ENCODE peak calls at places on chromosomes 3 and 15, in six cellular contexts. P is HEK293T, A is psoas muscle, K is NCI-H1930, V is left colon, F is HL-60. E is an unnamed sample.

GRCh38 chr15:32918481-32919026 is 200.8 kb downstream of the GREM1 start:
- DNase-seq in A (no peak), K (no peak), V (no peak), F (no peak), P (no peak), E (peak)

GRCh38 chr15:96324192-96324895 is 6.2 kb upstream of the NR2F2 start:
- DNase-seq in F (no peak), P (no peak), K (no peak), A (no peak), V (no peak), E (peak)

GRCh38 chr3:12508316-12508715 is 24.0 kb downstream of the TSEN2 start:
- DNase-seq in A (no peak), K (no peak), P (no peak), V (no peak), F (no peak), E (no peak)

GRCh38 chr3:16583551-16583950 is 21.7 kb downstream of the DAZL start:
- DNase-seq in F (no peak), P (no peak), A (no peak), V (no peak), K (no peak), E (no peak)

GRCh38 chr3:146817705-146818104 is 212.6 kb upstream of the PLSCR5 start:
- DNase-seq in K (peak), A (no peak), V (no peak), F (no peak), P (no peak), E (no peak)

GRCh38 chr15:80970018-80970657 is 19.5 kb downstream of the MESD start:
- DNase-seq in V (no peak), F (peak), P (peak), K (peak), A (no peak), E (peak)

GRCh38 chr3:191246628-191247027 is 47.6 kb downstream of the OSTN start:
- DNase-seq in F (no peak), K (no peak), A (no peak), P (no peak), V (no peak), E (no peak)

GRCh38 chr15:49619226-49619625 is 1.4 kb downstream of the FAM227B start:
- DNase-seq in V (no peak), K (no peak), P (no peak), A (no peak), F (peak), E (no peak)

GRCh38 chr15:95013379-95013778 is 782.0 kb downstream of the MCTP2 start:
- DNase-seq in V (no peak), P (no peak), K (no peak), F (no peak), A (no peak), E (no peak)

GRCh38 chr3:118400886-118401285 is 633.8 kb downstream of the IGSF11 start:
- DNase-seq in F (no peak), P (no peak), A (no peak), K (no peak), V (no peak), E (no peak)

GRCh38 chr15:23039151-23039916 is at the start of gene TUBGCP5:
- DNase-seq in P (peak), F (peak), V (peak), A (peak), K (peak), E (peak)

GRCh38 chr3:41690766-41691563 is 270.9 kb downstream of the ULK4 start:
- DNase-seq in P (no peak), V (peak), A (no peak), K (no peak), F (no peak), E (no peak)

GRCh38 chr3:18234717-18235335 is 190.3 kb downstream of the SATB1 start:
- DNase-seq in V (no peak), F (no peak), P (no peak), A (no peak), K (no peak), E (no peak)

GRCh38 chr3:157502916-157503620 is at the start of gene VEPH1:
- DNase-seq in A (no peak), V (peak), P (no peak), F (no peak), K (no peak), E (no peak)

GRCh38 chr3:63029921-63030320 is 154.7 kb upstream of the CADPS start:
- DNase-seq in P (no peak), V (no peak), K (no peak), A (no peak), F (no peak), E (no peak)

GRCh38 chr15:100692671-100693070 is 90.3 kb downstream of the ASB7 start:
- DNase-seq in A (no peak), K (no peak), P (no peak), F (no peak), V (no peak), E (no peak)

GRCh38 chr3:102460579-102460978 is 25.8 kb downstream of the ZPLD1 start:
- DNase-seq in P (no peak), A (no peak), V (no peak), K (no peak), F (no peak), E (no peak)

GRCh38 chr15:31399544-31400171 is 73.0 kb downstream of the KLF13 start:
- DNase-seq in K (no peak), V (no peak), F (no peak), A (no peak), P (no peak), E (no peak)

GRCh38 chr15:100721758-100722550 is 119.6 kb downstream of the ASB7 start:
- DNase-seq in F (peak), V (peak), A (peak), P (no peak), K (no peak), E (peak)

GRCh38 chr3:187880438-187880837 is 135.2 kb upstream of the BCL6 start:
- DNase-seq in K (no peak), P (no peak), V (no peak), F (no peak), A (no peak), E (no peak)

GRCh38 chr3:47034868-47035489 is 55.5 kb downstream of the NBEAL2 start:
- DNase-seq in A (no peak), V (no peak), P (no peak), F (no peak), K (no peak), E (no peak)

GRCh38 chr3:45473841-45474240 is 85.5 kb downstream of the LARS2 start:
- DNase-seq in P (no peak), V (no peak), A (no peak), F (no peak), K (no peak), E (no peak)

GRCh38 chr3:101535221-101535620 is 22.2 kb upstream of the SENP7 start:
- DNase-seq in V (no peak), F (no peak), P (no peak), K (no peak), A (no peak), E (no peak)

GRCh38 chr3:11654166-11654565 is 10.5 kb upstream of the VGLL4 start:
- DNase-seq in A (no peak), F (no peak), V (no peak), P (no peak), K (no peak), E (no peak)

GRCh38 chr3:51718547-51719412 is 11.9 kb downstream of the GRM2 start:
- DNase-seq in K (peak), V (peak), A (peak), F (peak), P (peak), E (peak)

GRCh38 chr3:127002195-127003174 is 19.6 kb downstream of the PLXNA1 start:
- DNase-seq in P (peak), V (peak), K (no peak), A (peak), F (no peak), E (peak)

GRCh38 chr3:84946240-84946639 is 12.5 kb upstream of the CADM2 start:
- DNase-seq in F (no peak), V (no peak), A (no peak), K (no peak), P (no peak), E (no peak)

GRCh38 chr3:124157748-124158147 is 165.8 kb upstream of the ROPN1 start:
- DNase-seq in K (no peak), A (no peak), P (no peak), V (no peak), F (no peak), E (no peak)

GRCh38 chr15:63948971-63949370 is 97.3 kb downstream of the DAPK2 start:
- DNase-seq in K (no peak), F (no peak), P (no peak), A (no peak), V (no peak), E (no peak)

GRCh38 chr3:185350841-185351240 is 12.1 kb upstream of the MAP3K13 start:
- DNase-seq in V (no peak), K (no peak), F (no peak), A (no peak), P (no peak), E (no peak)

E was measured in ecto neural progenitor cell.